ENCODE peak calls at places on chromosomes 13 and 19, in nine cellular contexts. C is effector memory CD4-positive, alpha-beta T cell; E is uterus; Y is tibial nerve; I is heart left ventricle; U is CD8-positive, alpha-beta T cell; D is pancreas; O is right lobe of liver; Q is GM23248. Z is an unnamed sample.

GRCh38 chr19:42176990-42177685 is 40.3 kb downstream of the DEDD2 start:
- DNase-seq in Y (peak; percentile 33), U (peak; percentile 57), O (peak; percentile 72), D (peak; percentile 63), I (peak; percentile 86), C (peak; percentile 66), E (peak; percentile 36), Q (peak; percentile 91), Z (peak; percentile 85)

GRCh38 chr13:30818323-30818960 is 83.1 kb downstream of the ALOX5AP start:
- DNase-seq in O (no peak), C (no peak), U (no peak), Y (no peak), D (no peak), I (no peak), E (peak; percentile 78), Q (peak; percentile 96), Z (no peak)

GRCh38 chr19:27779953-27780352 is 1433.0 kb downstream of the UQCRFS1 start:
- DNase-seq in Y (no peak), E (no peak), Q (no peak), U (no peak), O (no peak), C (no peak), I (no peak), D (no peak), Z (no peak)

GRCh38 chr13:95296326-95296939 is 4.8 kb downstream of the ABCC4 start:
- DNase-seq in E (no peak), O (peak; percentile 84), Y (no peak), C (no peak), D (peak; percentile 62), I (no peak), U (no peak), Q (peak; percentile 39), Z (no peak)

GRCh38 chr13:106433066-106433465 is 102.4 kb downstream of the EFNB2 start:
- DNase-seq in Y (no peak), I (no peak), O (no peak), Q (peak; percentile 11), C (no peak), E (no peak), U (no peak), D (no peak), Z (no peak)

GRCh38 chr19:4472174-4472974 is at the start of gene HDGFL2:
- DNase-seq in D (no peak), U (no peak), E (no peak), C (no peak), I (peak; percentile 98), Y (no peak), Q (no peak), O (peak; percentile 64), Z (peak; percentile 98)

GRCh38 chr13:112928958-112929777 is 39.8 kb upstream of the MCF2L start:
- DNase-seq in C (no peak), E (no peak), D (no peak), Y (no peak), O (peak; percentile 92), I (no peak), U (no peak), Q (peak; percentile 35), Z (peak; percentile 78)

GRCh38 chr19:55487884-55488687 is at the start of gene SSC5D:
- DNase-seq in O (no peak), U (no peak), Y (no peak), I (peak; percentile 73), D (no peak), Q (peak; percentile 70), C (no peak), E (peak; percentile 76), Z (peak; percentile 71)

GRCh38 chr13:21124853-21125252 is 51.5 kb downstream of the SKA3 start:
- DNase-seq in I (no peak), C (no peak), Q (peak; percentile 13), Y (no peak), D (no peak), U (no peak), O (no peak), E (no peak), Z (no peak)

GRCh38 chr19:17289489-17289888 is 7.8 kb downstream of the ANKLE1 start:
- DNase-seq in Y (no peak), C (no peak), Q (peak; percentile 85), I (peak; percentile 84), O (no peak), E (peak; percentile 57), U (no peak), D (no peak), Z (peak; percentile 84)

GRCh38 chr13:101116826-101117225 is 299.5 kb downstream of the NALCN start:
- DNase-seq in I (no peak), C (no peak), Y (no peak), Q (no peak), U (no peak), E (no peak), O (no peak), D (no peak), Z (no peak)

GRCh38 chr13:113968463-113969310 is 5.2 kb downstream of the C13orf46 start:
- DNase-seq in D (no peak), E (no peak), C (no peak), O (peak; percentile 25), Q (no peak), I (peak; percentile 25), Y (no peak), U (no peak), Z (peak; percentile 37)

GRCh38 chr13:30196025-30196424 is 111.3 kb downstream of the KATNAL1 start:
- DNase-seq in I (no peak), D (no peak), E (no peak), Y (no peak), Q (no peak), U (no peak), O (no peak), C (no peak), Z (no peak)

GRCh38 chr13:41791056-41791455 is 169.9 kb downstream of the VWA8 start:
- DNase-seq in I (no peak), O (no peak), C (no peak), U (no peak), D (no peak), E (no peak), Q (peak; percentile 51), Y (no peak), Z (no peak)

GRCh38 chr19:16199275-16199932 is 1.7 kb downstream of the AP1M1 start:
- DNase-seq in C (no peak), O (no peak), Y (no peak), I (no peak), E (no peak), D (no peak), U (no peak), Q (no peak), Z (no peak)
- H3K27ac ChIP-seq in C (no peak overlapping the region), O (peak overlapping the region; percentile 82), Y (peak overlapping the region; percentile 93), I (no peak overlapping the region), E (no peak overlapping the region), D (no peak overlapping the region), U (peak overlapping the region; percentile 98), Q (no peak overlapping the region), Z (no peak overlapping the region)

GRCh38 chr19:51824603-51825002 is 29.6 kb downstream of the FPR3 start:
- DNase-seq in C (no peak), Q (no peak), E (no peak), U (no peak), Y (no peak), O (no peak), D (no peak), I (no peak), Z (no peak)

GRCh38 chr19:51821921-51822716 is 27.2 kb downstream of the FPR3 start:
- DNase-seq in C (no peak), E (no peak), I (no peak), Q (peak; percentile 62), Y (no peak), O (no peak), U (no peak), D (no peak), Z (no peak)

GRCh38 chr19:51820821-51821446 is 26.0 kb downstream of the FPR3 start:
- DNase-seq in U (no peak), Q (no peak), C (no peak), E (no peak), Y (no peak), I (no peak), D (no peak), O (no peak), Z (no peak)

DNA sequence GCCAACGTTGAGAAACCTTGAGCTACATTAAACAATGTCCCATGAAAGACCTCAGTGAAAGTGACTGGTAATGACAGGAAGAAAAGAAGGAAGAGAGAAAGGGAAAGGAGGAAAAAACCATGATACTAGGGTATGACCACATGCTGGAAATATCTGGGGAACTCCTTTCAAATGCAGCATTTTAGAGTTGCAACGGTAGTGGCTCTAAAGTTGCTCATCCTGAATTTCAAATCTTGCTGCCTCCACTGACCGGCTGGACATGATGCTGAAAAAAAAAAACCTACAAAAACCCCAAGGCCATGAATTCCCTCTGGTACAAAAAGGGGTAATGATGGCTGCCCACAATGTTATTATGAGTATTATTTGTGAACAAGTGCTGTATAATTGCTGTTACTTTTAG is 26.6 kb downstream of the FPR3 start:
- DNase-seq in Q (no peak), O (no peak), I (no peak), Y (no peak), C (no peak), D (no peak), U (no peak), E (no peak), Z (no peak)
- H3K9me3 ChIP-seq in Q (no peaks in the 10 kb centered on the region), O (no peaks in the 10 kb centered on the region), I (no peaks in the 10 kb centered on the region), Y (peaks cover 2% of the 10 kb centered on the region), C (no peaks in the 10 kb centered on the region), D (no peaks in the 10 kb centered on the region), U (no peaks in the 10 kb centered on the region), E (no peaks in the 10 kb centered on the region), Z (no peaks in the 10 kb centered on the region)

DNA sequence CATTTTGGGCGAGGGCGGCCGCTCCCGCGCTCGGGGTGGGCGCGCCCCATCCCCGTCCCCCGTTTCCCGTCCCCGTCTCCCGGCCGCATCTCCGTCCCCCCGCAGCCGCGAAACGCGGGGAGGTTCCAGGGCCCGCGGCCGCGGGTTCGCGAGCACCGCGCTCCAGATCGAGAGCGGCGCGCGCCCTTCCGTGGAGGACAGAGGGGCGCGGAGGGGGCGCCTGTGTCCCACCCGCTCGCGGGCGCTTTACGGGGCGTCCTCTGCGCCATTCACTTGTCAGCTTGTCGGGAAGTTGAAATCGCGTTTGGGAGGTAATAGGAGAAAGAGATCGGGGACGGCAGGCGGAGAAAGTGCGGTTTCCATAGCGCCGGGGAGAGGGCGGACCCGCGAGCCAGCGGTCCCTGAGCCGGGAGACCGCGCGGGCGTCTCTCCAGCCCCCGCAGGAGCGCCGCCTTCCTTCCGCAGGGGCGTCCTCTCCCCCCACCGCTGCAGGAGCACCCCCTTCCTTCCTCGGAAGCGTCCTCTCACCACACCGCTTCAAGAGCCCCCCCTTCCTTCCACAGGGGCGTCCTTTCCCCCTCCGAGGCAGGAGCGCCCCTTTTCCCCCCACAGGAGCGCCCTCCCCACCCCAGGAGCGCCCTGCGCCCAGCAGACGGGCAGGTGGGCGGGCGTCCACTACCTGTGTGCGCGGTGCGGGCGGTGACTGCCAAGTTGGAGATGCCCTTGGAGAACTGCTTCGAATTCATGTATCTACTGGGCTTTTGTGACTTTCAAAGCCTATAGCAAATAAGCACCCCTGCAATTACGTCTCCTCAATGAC is 962 bp upstream of the IRS2 start:
- DNase-seq in I (no peak), O (peak; percentile 71), U (no peak), Q (peak; percentile 72), D (peak; percentile 34), E (peak; percentile 31), C (no peak), Y (no peak), Z (no peak)
- H3K4me3 ChIP-seq in I (peak overlapping the region; percentile 75), O (peak overlapping the region; percentile 67), U (peak overlapping the region; percentile 76), Q (peak overlapping the region; percentile 83), D (peak overlapping the region; percentile 84), E (peak overlapping the region; percentile 32), C (peak overlapping the region; percentile 83), Y (peak overlapping the region; percentile 83), Z (peak overlapping the region; percentile 97)

DNA sequence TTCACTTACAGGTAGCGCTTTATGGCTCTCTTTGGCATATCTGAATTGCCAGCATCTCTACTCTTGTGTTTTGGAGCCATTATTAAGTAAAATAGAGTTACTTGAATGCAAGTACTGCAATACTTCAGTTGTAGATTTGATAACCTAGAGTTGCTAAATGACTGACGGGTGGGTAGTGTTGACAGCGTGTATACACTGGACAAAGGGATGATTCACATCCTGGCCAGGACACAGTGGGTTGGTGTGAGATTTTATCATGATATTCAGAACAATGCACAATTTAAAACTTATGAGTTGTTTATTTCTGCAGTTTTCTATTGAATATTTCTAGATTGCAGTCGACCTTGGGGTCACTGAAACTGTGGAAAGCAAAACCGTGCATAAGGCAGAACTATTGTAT is 44.5 kb downstream of the NDFIP2 start:
- DNase-seq in O (no peak), U (no peak), D (no peak), I (no peak), E (no peak), Q (no peak), C (no peak), Y (no peak), Z (no peak)
- H3K27ac ChIP-seq in O (no peak overlapping the region), U (no peak overlapping the region), D (no peak overlapping the region), I (no peak overlapping the region), E (no peak overlapping the region), Q (no peak overlapping the region), C (no peak overlapping the region), Y (no peak overlapping the region), Z (no peak overlapping the region)

Z was measured in aorta.